ENCODE peak calls at places on chromosome 20, in six cellular contexts. K is A549, Q is SK-N-SH, V is H1, C is HepG2, F is GM12878. M is an unnamed sample.

GRCh38 chr20:3071610-3072529 is at the start of gene OXT:
- DNase-seq in C (no peak), K (no peak), F (no peak), V (peak), Q (no peak), M (no peak)

GRCh38 chr20:44532248-44532980 is 10.5 kb upstream of the SERINC3 start:
- DNase-seq in C (no peak), Q (no peak), V (no peak), F (no peak), K (no peak), M (no peak)

GRCh38 chr20:5065489-5066383 is 54.0 kb downstream of the PCNA start:
- DNase-seq in K (peak), V (no peak), C (peak), Q (no peak), F (no peak), M (no peak)

GRCh38 chr20:22418738-22419137 is 165.6 kb downstream of the FOXA2 start:
- DNase-seq in C (peak), V (no peak), Q (no peak), F (no peak), K (no peak), M (no peak)

GRCh38 chr20:18628330-18628941 is 40.6 kb downstream of the DTD1 start:
- DNase-seq in F (no peak), K (peak), V (peak), C (peak), Q (peak), M (peak)

GRCh38 chr20:45405566-45406259 is 2.4 kb upstream of the DBNDD2 start:
- DNase-seq in K (no peak), Q (peak), V (peak), C (no peak), F (no peak), M (peak)

GRCh38 chr20:2946988-2947961 is 74.0 kb downstream of the PTPRA start:
- DNase-seq in C (peak), F (no peak), V (no peak), Q (no peak), K (no peak), M (peak)

GRCh38 chr20:2089447-2089846 is 12.2 kb upstream of the STK35 start:
- DNase-seq in C (no peak), V (no peak), F (no peak), Q (no peak), K (no peak), M (no peak)

GRCh38 chr20:4925842-4926530 is 75.3 kb downstream of the SLC23A2 start:
- DNase-seq in F (no peak), C (no peak), K (no peak), Q (no peak), V (no peak), M (no peak)

GRCh38 chr20:48879609-48880008 is 41.9 kb upstream of the ARFGEF2 start:
- DNase-seq in K (no peak), V (no peak), F (no peak), Q (no peak), C (no peak), M (no peak)

GRCh38 chr20:22407237-22408193 is 176.9 kb downstream of the FOXA2 start:
- DNase-seq in Q (no peak), K (no peak), F (no peak), C (no peak), V (no peak), M (peak)

GRCh38 chr20:46324960-46325703 is 16.8 kb upstream of the CDH22 start:
- DNase-seq in V (no peak), F (no peak), C (peak), Q (peak), K (peak), M (peak)

GRCh38 chr20:63576311-63576710 is 2.3 kb upstream of the HELZ2 start:
- DNase-seq in F (no peak), C (no peak), K (no peak), Q (no peak), V (no peak), M (no peak)

GRCh38 chr20:17843246-17844132 is 125.1 kb downstream of the SNX5 start:
- DNase-seq in Q (no peak), F (no peak), C (no peak), K (no peak), V (no peak), M (no peak)

GRCh38 chr20:63070771-63071540 is 64.2 kb upstream of the BHLHE23 start:
- DNase-seq in K (no peak), C (no peak), V (no peak), F (no peak), Q (no peak), M (no peak)

GRCh38 chr20:17859616-17860232 is 108.9 kb downstream of the SNX5 start:
- DNase-seq in Q (no peak), F (no peak), K (no peak), C (no peak), V (no peak), M (no peak)

GRCh38 chr20:10565191-10565921 is 108.4 kb downstream of the JAG1 start:
- DNase-seq in F (no peak), V (no peak), Q (no peak), C (peak), K (no peak), M (no peak)

GRCh38 chr20:51914758-51915157 is 112.4 kb upstream of the SALL4 start:
- DNase-seq in V (no peak), K (no peak), F (no peak), Q (peak), C (no peak), M (no peak)

GRCh38 chr20:57389695-57390603 is 1.2 kb upstream of the RBM38 start:
- DNase-seq in F (no peak), C (no peak), V (peak), K (no peak), Q (no peak), M (peak)

GRCh38 chr20:63179876-63180275 is 36.1 kb downstream of the YTHDF1 start:
- DNase-seq in Q (no peak), F (no peak), V (no peak), K (no peak), C (no peak), M (no peak)

GRCh38 chr20:46770330-46771194 is 61.1 kb downstream of the SLC2A10 start:
- DNase-seq in F (no peak), Q (no peak), K (no peak), C (no peak), V (no peak), M (no peak)

GRCh38 chr20:17662333-17663039 is 19.6 kb downstream of the RRBP1 start:
- DNase-seq in F (no peak), C (no peak), K (no peak), Q (no peak), V (no peak), M (no peak)

GRCh38 chr20:38159949-38160756 is 4.9 kb downstream of the TGM2 start:
- DNase-seq in Q (no peak), F (no peak), K (no peak), V (no peak), C (no peak), M (peak)
- TF ChIP-seq CHD2 in Q (no peak), F (no peak), K (no peak), V (no peak), C (no peak), M (no peak)

GRCh38 chr20:24684421-24684871 is 215.0 kb downstream of the SYNDIG1 start:
- DNase-seq in C (no peak), Q (no peak), F (no peak), V (no peak), K (no peak), M (no peak)

GRCh38 chr20:24683676-24684075 is 214.2 kb downstream of the SYNDIG1 start:
- DNase-seq in Q (no peak), C (no peak), F (no peak), V (no peak), K (no peak), M (no peak)

GRCh38 chr20:24684954-24685691 is 215.7 kb downstream of the SYNDIG1 start:
- DNase-seq in K (no peak), V (no peak), C (no peak), Q (no peak), F (no peak), M (no peak)

GRCh38 chr20:24686156-24686555 is 216.7 kb downstream of the SYNDIG1 start:
- DNase-seq in V (no peak), Q (no peak), F (no peak), K (no peak), C (no peak), M (no peak)

GRCh38 chr20:24685736-24686135 is 216.3 kb downstream of the SYNDIG1 start:
- DNase-seq in Q (no peak), F (no peak), C (no peak), K (no peak), V (no peak), M (no peak)
- TF ChIP-seq CHD2 in Q (no peak), F (no peak), C (no peak), K (no peak), V (no peak), M (no peak)

GRCh38 chr20:12166053-12166717 is 248.5 kb downstream of the BTBD3 start:
- DNase-seq in C (no peak), Q (peak), F (no peak), K (no peak), V (no peak), M (no peak)
- TF ChIP-seq CHD2 in C (no peak), Q (no peak), F (no peak), K (no peak), V (no peak), M (no peak)

GRCh38 chr20:38748097-38748862 is at the start of gene ACTR5:
- DNase-seq in F (peak), K (peak), Q (peak), C (peak), V (peak), M (peak)

GRCh38 chr20:38745757-38746156 is 2.5 kb upstream of the ACTR5 start:
- DNase-seq in V (no peak), C (no peak), F (no peak), K (no peak), Q (no peak), M (no peak)

GRCh38 chr20:38751360-38751976 is 3.2 kb downstream of the ACTR5 start:
- DNase-seq in V (no peak), F (no peak), K (peak), C (peak), Q (peak), M (peak)

GRCh38 chr20:38748863-38749153 is 548 bp downstream of the ACTR5 start:
- DNase-seq in F (no peak), C (no peak), V (peak), Q (no peak), K (no peak), M (no peak)

DNA sequence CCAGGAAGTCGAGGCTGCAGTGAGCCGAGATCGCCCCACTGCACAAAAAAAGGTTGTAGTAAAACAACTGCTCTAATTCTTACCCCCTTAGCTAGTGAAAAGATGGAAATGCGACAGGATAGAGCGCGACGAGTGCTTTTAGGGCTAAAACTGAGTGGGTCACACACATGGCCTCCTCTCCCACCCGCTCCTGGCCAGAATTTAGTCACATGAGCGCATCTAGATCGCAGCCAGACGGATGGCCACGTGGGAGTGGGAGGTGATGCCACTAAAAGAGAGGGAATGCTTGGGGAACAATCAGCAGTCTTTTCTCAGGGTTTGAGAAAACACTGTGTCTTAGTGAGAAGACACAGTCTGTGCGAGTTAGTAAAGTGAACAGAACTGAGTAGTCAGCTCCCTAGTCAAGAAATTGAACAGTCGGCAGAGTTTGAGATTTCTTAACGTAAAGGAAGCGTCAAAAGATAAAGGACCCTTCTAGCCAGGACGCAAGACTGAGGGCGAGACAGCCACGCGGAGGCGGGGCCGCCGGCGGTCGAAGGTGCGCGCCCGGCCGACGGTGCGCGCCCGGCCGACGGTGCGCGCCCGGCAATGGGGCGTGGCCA is 664 bp upstream of the ACTR5 start:
- DNase-seq in F (no peak), V (no peak), K (no peak), C (no peak), Q (peak), M (no peak)
- TF ChIP-seq CHD2 in F (no peak), V (no peak), K (no peak), C (no peak), Q (no peak), M (no peak)

GRCh38 chr20:41174373-41174772 is 37.0 kb downstream of the PLCG1 start:
- DNase-seq in Q (no peak), F (no peak), V (peak), C (no peak), K (no peak), M (no peak)
- TF ChIP-seq CHD2 in Q (no peak), F (no peak), V (no peak), C (no peak), K (no peak), M (no peak)

GRCh38 chr20:55830124-55830828 is 175.0 kb downstream of the CBLN4 start:
- DNase-seq in Q (no peak), F (no peak), K (no peak), V (no peak), C (no peak), M (no peak)
- TF ChIP-seq CHD2 in Q (no peak), F (no peak), K (no peak), V (no peak), C (no peak), M (no peak)

GRCh38 chr20:35344354-35344837 is 52.2 kb upstream of the FAM83C start:
- DNase-seq in C (peak), K (no peak), V (no peak), Q (peak), F (no peak), M (peak)
- TF ChIP-seq CHD2 in C (no peak), K (no peak), V (no peak), Q (peak), F (no peak), M (no peak)

M was measured in K562.